ENCODE peak calls at places on chromosomes 3 and 15, in eight cellular contexts. Q is amniotic stem cell; J is mucosa of descending colon; O is naive B cell; G is smooth muscle cell of the brain vasculature; X is caudate nucleus; P is CD4-positive, CD25-positive, alpha-beta regulatory T cell; Z is pulmonary artery endothelial cell. W is an unnamed sample.

GRCh38 chr3:155232605-155233004 is 60.9 kb downstream of the STRIT1 start:
- DNase-seq in Q (peak; percentile 55), G (peak; percentile 15), O (no peak), J (no peak), X (no peak), P (no peak), Z (no peak), W (no peak)

GRCh38 chr15:88430051-88430450 is 37.1 kb downstream of the MRPL46 start:
- DNase-seq in J (no peak), G (no peak), Q (no peak), O (no peak), X (no peak), P (no peak), Z (no peak), W (no peak)

GRCh38 chr3:45557886-45558285 is 36.7 kb upstream of the LIMD1 start:
- DNase-seq in Z (no peak), J (no peak), Q (no peak), O (no peak), X (no peak), G (no peak), P (no peak), W (no peak)

GRCh38 chr15:93072440-93073394 is 16.3 kb downstream of the RGMA start:
- DNase-seq in J (no peak), O (no peak), X (peak; percentile 38), G (peak; percentile 44), Q (peak; percentile 57), Z (no peak), P (no peak), W (no peak)

GRCh38 chr3:50817756-50818518 is 143.2 kb downstream of the DOCK3 start:
- DNase-seq in P (no peak), Q (no peak), Z (no peak), J (no peak), O (no peak), G (no peak), X (no peak), W (no peak)

GRCh38 chr3:55489804-55490132 is 2.7 kb upstream of the WNT5A start:
- DNase-seq in Z (no peak), X (no peak), P (no peak), G (no peak), O (no peak), Q (no peak), J (peak; percentile 55), W (no peak)

GRCh38 chr3:48915296-48915695 is 3.3 kb upstream of the ARIH2 start:
- DNase-seq in O (no peak), P (no peak), Q (no peak), J (no peak), X (no peak), Z (no peak), G (no peak), W (no peak)

GRCh38 chr15:83210619-83211018 is 3.0 kb upstream of the HDGFL3 start:
- DNase-seq in O (no peak), G (no peak), X (no peak), P (no peak), Z (no peak), Q (no peak), J (no peak), W (peak; percentile 17)

GRCh38 chr3:16174389-16174788 is at the start of gene GALNT15:
- DNase-seq in O (no peak), X (peak; percentile 43), Z (peak; percentile 74), P (no peak), J (peak; percentile 75), Q (peak; percentile 82), G (peak; percentile 68), W (peak; percentile 93)

GRCh38 chr15:26561994-26562730 is 210.7 kb downstream of the GABRB3 start:
- DNase-seq in G (no peak), Z (no peak), Q (no peak), P (no peak), J (no peak), X (no peak), O (no peak), W (no peak)